ENCODE peak calls at places on chromosomes 2 and 18, in seven cellular contexts. G is HepG2, R is H1, V is fibroblast of lung, Z is upper lobe of right lung, S is mucosa of descending colon, X is cardiac muscle cell. D is an unnamed sample. For H3K9me3, the result is how much of the 10 kb centered on the place peaks cover.

GRCh38 chr2:19785432-19785831 is 116.4 kb downstream of the TTC32 start:
- DNase-seq in G (no peak), R (no peak), V (peak), Z (no peak), S (no peak), X (no peak), D (no peak)

GRCh38 chr2:188725981-188726380 is 248.2 kb upstream of the COL3A1 start:
- DNase-seq in G (no peak), R (no peak), V (peak), Z (no peak), S (no peak), X (no peak), D (no peak)

GRCh38 chr2:104078431-104079157 is 775.3 kb upstream of the POU3F3 start:
- DNase-seq in G (no peak), R (no peak), V (no peak), Z (no peak), S (no peak), X (no peak), D (no peak)

GRCh38 chr2:174007010-174007409 is 41.8 kb upstream of the SP3 start:
- DNase-seq in G (no peak), R (no peak), V (no peak), Z (no peak), S (no peak), X (no peak), D (no peak)

GRCh38 chr2:183011741-183012140 is 26.5 kb downstream of the NCKAP1 start:
- DNase-seq in G (no peak), R (no peak), V (no peak), Z (no peak), S (no peak), X (no peak), D (no peak)

GRCh38 chr18:12639990-12640880 is 17.7 kb downstream of the SPIRE1 start:
- DNase-seq in G (peak), R (no peak), V (peak), Z (no peak), S (no peak), X (no peak), D (no peak)

GRCh38 chr18:7414459-7414858 is 152.7 kb upstream of the PTPRM start:
- DNase-seq in G (no peak), R (no peak), V (peak), Z (no peak), S (no peak), X (no peak), D (no peak)

GRCh38 chr2:128169933-128170709 is 79.1 kb downstream of the UGGT1 start:
- DNase-seq in G (peak), R (no peak), V (no peak), Z (no peak), S (no peak), X (no peak), D (no peak)

GRCh38 chr2:27551514-27551913 is 31.3 kb upstream of the ZNF512 start:
- DNase-seq in G (no peak), R (no peak), V (no peak), Z (no peak), S (no peak), X (no peak), D (no peak)

GRCh38 chr18:32851936-32852335 is 79.1 kb upstream of the KLHL14 start:
- DNase-seq in G (no peak), R (no peak), V (no peak), Z (no peak), S (no peak), X (no peak), D (no peak)

GRCh38 chr2:9807056-9807455 is 36.2 kb upstream of the TAF1B start:
- DNase-seq in G (no peak), R (no peak), V (no peak), Z (no peak), S (no peak), X (no peak), D (no peak)

GRCh38 chr2:144554811-144555210 is 34.9 kb upstream of the ZEB2 start:
- DNase-seq in G (no peak), R (no peak), V (peak), Z (no peak), S (no peak), X (no peak), D (no peak)

GRCh38 chr2:25276569-25277465 is 64.9 kb downstream of the DNMT3A start:
- DNase-seq in G (no peak), R (no peak), V (no peak), Z (peak), S (peak), X (peak), D (no peak)

GRCh38 chr18:28459587-28459986 is 282.7 kb upstream of the CDH2 start:
- DNase-seq in G (peak), R (no peak), V (no peak), Z (no peak), S (no peak), X (no peak), D (no peak)

GRCh38 chr18:58069721-58070292 is 25.8 kb downstream of the NEDD4L start:
- DNase-seq in G (no peak), R (no peak), V (no peak), Z (no peak), S (no peak), X (no peak), D (no peak)

GRCh38 chr18:44742741-44743311 is 62.1 kb downstream of the SETBP1 start:
- DNase-seq in G (no peak), R (no peak), V (peak), Z (no peak), S (no peak), X (no peak), D (peak)

GRCh38 chr2:104685591-104685990 is 168.3 kb upstream of the POU3F3 start:
- DNase-seq in G (no peak), R (no peak), V (no peak), Z (no peak), S (no peak), X (no peak), D (no peak)

DNA sequence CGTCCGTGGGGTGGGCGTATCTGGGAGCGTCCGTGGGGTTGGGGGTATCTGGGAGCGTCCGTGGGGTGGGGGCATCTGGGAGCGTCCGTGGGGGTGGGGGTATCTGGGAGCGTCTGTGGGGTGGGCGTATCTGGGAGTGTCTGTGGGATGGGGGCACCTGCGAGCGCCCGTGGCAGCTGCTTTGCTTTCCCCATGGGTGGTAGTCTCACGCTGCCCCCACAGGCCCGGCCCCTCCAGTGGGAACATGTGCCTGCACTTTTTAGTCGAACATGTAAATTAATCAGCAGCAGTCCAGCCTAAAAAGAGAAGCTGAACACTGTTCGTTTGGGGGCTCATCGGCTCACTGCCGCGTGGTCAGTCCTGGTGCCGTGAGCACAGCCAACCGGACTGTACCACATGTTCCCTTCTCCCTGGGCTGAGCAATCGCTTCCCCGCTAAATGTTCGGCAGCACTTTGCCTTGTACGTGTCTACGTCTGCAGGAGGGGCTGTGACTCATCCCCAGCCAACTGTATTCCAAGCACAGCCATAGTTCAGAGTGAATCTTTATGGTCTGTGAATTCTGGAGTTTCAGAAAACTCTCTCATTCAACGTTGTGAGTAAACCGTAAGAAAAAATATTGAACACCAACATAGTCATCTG is 271.5 kb downstream of the AGAP1 start:
- DNase-seq in G (no peak), R (no peak), V (peak), Z (no peak), S (no peak), X (no peak), D (no peak)
- TF ChIP-seq CTCF in G (no peak), R (no peak), V (no peak), Z (no peak), S (no peak), X (no peak), D (no peak)

GRCh38 chr2:202965810-202966454 is 48.7 kb upstream of the NBEAL1 start:
- DNase-seq in G (peak), R (no peak), V (peak), Z (no peak), S (no peak), X (peak), D (peak)

GRCh38 chr2:202960524-202960923 is 48.4 kb downstream of the CARF start:
- DNase-seq in G (no peak), R (no peak), V (no peak), Z (no peak), S (no peak), X (no peak), D (no peak)

DNA sequence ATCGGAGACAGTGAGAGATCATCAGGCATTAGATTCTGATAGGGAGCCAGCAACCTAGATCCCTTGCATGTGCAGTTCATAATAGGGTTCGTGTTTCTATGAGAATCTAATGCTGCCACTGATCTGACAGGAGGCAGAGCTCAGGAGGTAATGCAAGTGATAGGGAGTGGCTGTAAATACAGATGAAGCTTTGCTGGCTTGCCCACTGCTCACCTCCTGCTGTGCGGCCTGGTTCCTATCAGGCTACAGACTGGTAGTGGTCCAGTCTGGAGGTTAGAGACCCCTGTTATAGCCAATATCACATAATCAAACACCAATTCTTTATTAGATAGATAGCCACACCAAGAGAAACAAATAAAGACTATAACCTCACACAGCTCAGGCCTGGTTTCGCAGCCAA is 51.0 kb upstream of the NBEAL1 start:
- DNase-seq in G (no peak), R (no peak), V (no peak), Z (no peak), S (no peak), X (no peak), D (no peak)
- H3K9me3 ChIP-seq in G (under half), R (under half), V (under half), Z (under half), S (under half), X (under half), D (under half)

DNA sequence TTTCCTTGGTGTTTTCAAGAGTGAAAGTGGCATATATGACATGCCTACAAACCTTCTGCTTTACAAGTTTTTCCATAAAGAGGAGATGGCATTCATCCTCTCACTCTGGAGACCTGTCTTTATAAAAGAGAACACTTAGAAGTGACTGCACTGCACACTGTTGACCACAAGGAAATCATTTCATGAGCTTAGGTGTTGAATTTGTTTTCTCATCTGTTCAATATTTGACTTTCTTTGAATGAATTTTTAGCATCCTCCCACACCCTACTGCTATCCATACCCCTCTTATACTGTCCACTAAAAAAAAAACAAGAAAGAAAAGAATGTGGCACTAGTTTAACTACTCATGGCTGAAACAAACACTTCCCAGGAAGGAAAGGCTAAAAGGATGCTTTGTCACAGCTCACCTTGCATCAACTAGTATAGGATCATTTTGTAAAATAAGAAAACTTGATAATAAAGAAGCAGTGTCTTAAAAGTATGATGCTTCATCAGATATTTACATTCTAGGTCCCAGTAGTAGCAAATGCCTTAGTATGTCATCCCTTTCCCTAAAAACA is 83.0 kb downstream of the ACVR1 start:
- DNase-seq in G (no peak), R (no peak), V (no peak), Z (no peak), S (no peak), X (no peak), D (no peak)
- TF ChIP-seq CTCF in G (no peak), R (peak), V (peak), Z (peak), S (no peak), X (peak), D (peak)

DNA sequence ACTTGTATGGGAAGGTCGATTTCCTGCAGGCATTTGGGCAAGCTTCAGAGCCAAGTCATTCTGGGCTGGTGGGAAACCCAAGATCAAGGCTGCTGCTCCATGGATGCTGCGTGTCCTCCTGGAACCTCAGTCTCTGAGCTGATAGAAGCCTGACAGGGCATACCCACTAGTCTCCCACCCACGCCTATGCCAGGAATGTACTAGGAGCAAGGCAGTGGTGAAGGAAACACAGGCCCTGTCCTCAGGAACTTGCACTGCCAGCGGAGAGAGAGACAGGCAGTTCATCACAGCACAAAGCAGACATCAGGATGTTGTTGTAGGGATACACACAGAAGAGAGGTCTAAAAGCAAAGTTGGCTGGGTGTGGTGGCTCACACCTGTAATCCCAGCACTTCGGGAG is 84.2 kb downstream of the PLB1 start:
- DNase-seq in G (no peak), R (no peak), V (no peak), Z (peak), S (no peak), X (no peak), D (no peak)
- H3K9me3 ChIP-seq in G (under half), R (under half), V (under half), Z (under half), S (under half), X (under half), D (under half)

GRCh38 chr2:186903183-186903582 is 54.2 kb upstream of the ZSWIM2 start:
- DNase-seq in G (no peak), R (no peak), V (peak), Z (no peak), S (no peak), X (no peak), D (no peak)
- TF ChIP-seq CTCF in G (no peak), R (peak), V (peak), Z (peak), S (no peak), X (peak), D (peak)

D was measured in BE2C.